ENCODE peak calls at places on chromosomes 12 and 14, in six cellular contexts. One of them, this sample, is unnamed.

GRCh38 chr12:59938190-59938962 is 342.5 kb downstream of the SLC16A7 start:
- DNase-seq in Caco-2: no peak
- DNase-seq in AG10803: no peak
- DNase-seq in keratinocyte: no peak
- DNase-seq in gastrocnemius medialis: no peak
- DNase-seq in GM06990: no peak
- DNase-seq in this sample: no peak

GRCh38 chr14:104140213-104140462 is 1.8 kb downstream of the KIF26A start:
- DNase-seq in Caco-2: no peak
- DNase-seq in AG10803: no peak
- DNase-seq in keratinocyte: no peak
- DNase-seq in gastrocnemius medialis: no peak
- DNase-seq in GM06990: no peak
- DNase-seq in this sample: no peak

GRCh38 chr12:68435816-68436215 is 103.7 kb upstream of the MDM1 start:
- DNase-seq in Caco-2: no peak
- DNase-seq in AG10803: no peak
- DNase-seq in keratinocyte: no peak
- DNase-seq in gastrocnemius medialis: no peak
- DNase-seq in GM06990: no peak
- DNase-seq in this sample: no peak

GRCh38 chr14:104827173-104828055 is 26.5 kb downstream of the ZBTB42 start:
- DNase-seq in Caco-2: peak
- DNase-seq in AG10803: peak
- DNase-seq in keratinocyte: no peak
- DNase-seq in gastrocnemius medialis: no peak
- DNase-seq in GM06990: no peak
- DNase-seq in this sample: no peak

GRCh38 chr12:25500651-25501050 is 52.4 kb downstream of the LMNTD1 start:
- DNase-seq in Caco-2: no peak
- DNase-seq in AG10803: peak
- DNase-seq in keratinocyte: no peak
- DNase-seq in gastrocnemius medialis: no peak
- DNase-seq in GM06990: no peak
- DNase-seq in this sample: no peak

GRCh38 chr12:124750149-124750656 is 113.5 kb downstream of the SCARB1 start:
- DNase-seq in Caco-2: no peak
- DNase-seq in AG10803: no peak
- DNase-seq in keratinocyte: no peak
- DNase-seq in gastrocnemius medialis: no peak
- DNase-seq in GM06990: no peak
- DNase-seq in this sample: no peak

GRCh38 chr14:104118006-104118844 is 20.2 kb upstream of the KIF26A start:
- DNase-seq in Caco-2: peak
- DNase-seq in AG10803: no peak
- DNase-seq in keratinocyte: no peak
- DNase-seq in gastrocnemius medialis: no peak
- DNase-seq in GM06990: no peak
- DNase-seq in this sample: no peak

GRCh38 chr12:79374543-79374942 is 316.2 kb downstream of the PAWR start:
- DNase-seq in Caco-2: no peak
- DNase-seq in AG10803: peak
- DNase-seq in keratinocyte: no peak
- DNase-seq in gastrocnemius medialis: no peak
- DNase-seq in GM06990: no peak
- DNase-seq in this sample: no peak

GRCh38 chr14:94850332-94851211 is 80.7 kb upstream of the GSC start:
- DNase-seq in Caco-2: no peak
- DNase-seq in AG10803: no peak
- DNase-seq in keratinocyte: no peak
- DNase-seq in gastrocnemius medialis: no peak
- DNase-seq in GM06990: no peak
- DNase-seq in this sample: no peak

GRCh38 chr14:80587096-80587724 is 354.3 kb downstream of the CEP128 start:
- DNase-seq in Caco-2: no peak
- DNase-seq in AG10803: peak
- DNase-seq in keratinocyte: no peak
- DNase-seq in gastrocnemius medialis: no peak
- DNase-seq in GM06990: peak
- DNase-seq in this sample: no peak

DNA sequence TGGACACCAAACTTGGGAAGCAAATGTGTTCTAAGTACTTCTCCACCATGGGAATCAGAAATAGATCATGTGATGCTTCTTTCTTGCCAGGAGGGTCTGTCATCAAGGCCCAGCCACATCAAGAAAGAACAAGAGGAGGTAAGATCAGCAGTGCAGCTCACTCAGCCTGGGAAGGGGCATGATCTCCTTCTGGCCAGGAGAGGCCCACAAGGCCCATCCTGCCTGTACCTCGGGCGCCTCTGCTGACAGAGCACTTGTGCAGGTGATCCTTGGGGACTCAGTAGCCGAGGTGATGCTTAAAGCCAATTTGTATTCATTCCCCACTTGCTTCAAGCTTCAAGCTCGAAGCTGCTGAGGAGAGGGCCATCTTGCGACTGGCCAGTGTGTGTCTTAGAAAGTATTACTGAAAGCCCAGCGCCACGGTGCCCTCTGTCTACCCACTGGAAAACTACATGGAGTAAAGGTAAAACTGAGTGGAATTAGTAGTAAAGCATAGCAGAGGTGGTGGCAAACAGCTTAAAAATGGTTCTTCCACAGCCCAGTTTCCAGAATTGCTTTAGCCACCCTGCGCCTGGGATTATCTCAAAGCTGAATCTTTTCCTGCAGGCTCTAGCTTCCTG is 26.2 kb downstream of the RTRAF start:
- DNase-seq in Caco-2: no peak
- DNase-seq in AG10803: no peak
- DNase-seq in keratinocyte: no peak
- DNase-seq in gastrocnemius medialis: no peak
- DNase-seq in GM06990: no peak
- DNase-seq in this sample: no peak
- TF ChIP-seq CTCF in Caco-2: peak
- TF ChIP-seq CTCF in AG10803: peak
- TF ChIP-seq CTCF in keratinocyte: peak
- TF ChIP-seq CTCF in gastrocnemius medialis: no peak
- TF ChIP-seq CTCF in GM06990: no peak
- TF ChIP-seq CTCF in this sample: peak

GRCh38 chr12:118017926-118018325 is 1.4 kb downstream of the RFC5 start:
- DNase-seq in Caco-2: no peak
- DNase-seq in AG10803: no peak
- DNase-seq in keratinocyte: no peak
- DNase-seq in gastrocnemius medialis: no peak
- DNase-seq in GM06990: no peak
- DNase-seq in this sample: no peak
- H3K4me3 ChIP-seq in Caco-2: no peak
- H3K4me3 ChIP-seq in AG10803: no peak
- H3K4me3 ChIP-seq in keratinocyte: peak
- H3K4me3 ChIP-seq in gastrocnemius medialis: no peak
- H3K4me3 ChIP-seq in GM06990: peak
- H3K4me3 ChIP-seq in this sample: no peak

GRCh38 chr14:21933681-21934080 is 260.1 kb upstream of the OR4E1 start:
- DNase-seq in Caco-2: no peak
- DNase-seq in AG10803: no peak
- DNase-seq in keratinocyte: no peak
- DNase-seq in gastrocnemius medialis: no peak
- DNase-seq in GM06990: no peak
- DNase-seq in this sample: no peak
- TF ChIP-seq CTCF in Caco-2: peak
- TF ChIP-seq CTCF in AG10803: no peak
- TF ChIP-seq CTCF in keratinocyte: no peak
- TF ChIP-seq CTCF in gastrocnemius medialis: no peak
- TF ChIP-seq CTCF in GM06990: no peak
- TF ChIP-seq CTCF in this sample: no peak

DNA sequence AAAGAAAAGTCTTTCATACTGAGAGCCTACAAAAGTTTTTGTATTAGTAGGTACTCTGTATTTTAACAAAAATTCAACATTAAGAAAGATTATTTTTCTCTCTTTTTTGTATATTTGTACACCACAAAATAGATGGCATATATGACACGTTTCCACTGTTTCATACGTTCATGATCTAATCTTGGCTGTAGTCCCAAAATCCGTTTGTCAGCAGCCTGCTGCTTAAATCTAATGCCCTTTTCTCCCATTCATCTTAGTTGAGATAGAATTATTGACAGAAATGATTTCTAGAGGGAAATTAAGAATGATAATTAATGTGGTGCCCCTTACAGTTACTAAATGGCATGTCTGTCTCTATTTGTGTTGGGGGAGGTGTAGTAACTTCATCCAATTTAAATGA is 140.7 kb upstream of the NOVA1 start:
- DNase-seq in Caco-2: no peak
- DNase-seq in AG10803: no peak
- DNase-seq in keratinocyte: no peak
- DNase-seq in gastrocnemius medialis: no peak
- DNase-seq in GM06990: no peak
- DNase-seq in this sample: no peak
- H3K4me3 ChIP-seq in Caco-2: no peak
- H3K4me3 ChIP-seq in AG10803: no peak
- H3K4me3 ChIP-seq in keratinocyte: no peak
- H3K4me3 ChIP-seq in gastrocnemius medialis: no peak
- H3K4me3 ChIP-seq in GM06990: no peak
- H3K4me3 ChIP-seq in this sample: no peak

DNA sequence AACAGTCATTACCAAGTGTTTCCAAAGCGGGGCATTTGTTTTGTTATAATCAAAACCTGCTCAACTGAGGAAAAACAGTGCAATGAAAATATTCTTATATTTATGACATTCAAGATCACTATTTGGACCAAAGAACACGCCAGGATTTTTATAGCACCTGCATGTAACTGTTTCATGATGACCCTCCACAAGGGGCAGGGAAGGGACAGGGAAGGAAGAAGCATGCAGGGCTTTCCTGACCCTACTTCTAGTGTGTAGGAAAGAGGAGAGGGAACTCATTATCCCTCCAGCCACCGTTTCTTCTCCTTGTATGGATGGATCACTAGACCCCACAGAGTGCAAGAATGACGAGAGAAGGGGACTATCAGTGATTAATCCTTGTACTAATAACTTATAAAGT is 49.4 kb downstream of the SPPL3 start:
- DNase-seq in Caco-2: no peak
- DNase-seq in AG10803: no peak
- DNase-seq in keratinocyte: no peak
- DNase-seq in gastrocnemius medialis: no peak
- DNase-seq in GM06990: no peak
- DNase-seq in this sample: no peak
- TF ChIP-seq CTCF in Caco-2: no peak
- TF ChIP-seq CTCF in AG10803: no peak
- TF ChIP-seq CTCF in keratinocyte: no peak
- TF ChIP-seq CTCF in gastrocnemius medialis: no peak
- TF ChIP-seq CTCF in GM06990: no peak
- TF ChIP-seq CTCF in this sample: no peak

GRCh38 chr14:68843471-68844209 is 50.8 kb upstream of the ZFP36L1 start:
- DNase-seq in Caco-2: peak
- DNase-seq in AG10803: peak
- DNase-seq in keratinocyte: no peak
- DNase-seq in gastrocnemius medialis: peak
- DNase-seq in GM06990: peak
- DNase-seq in this sample: peak
- H3K4me3 ChIP-seq in Caco-2: no peak
- H3K4me3 ChIP-seq in AG10803: peak
- H3K4me3 ChIP-seq in keratinocyte: no peak
- H3K4me3 ChIP-seq in gastrocnemius medialis: peak
- H3K4me3 ChIP-seq in GM06990: no peak
- H3K4me3 ChIP-seq in this sample: peak

GRCh38 chr12:43858991-43859390 is 23.1 kb downstream of the TMEM117 start:
- DNase-seq in Caco-2: no peak
- DNase-seq in AG10803: no peak
- DNase-seq in keratinocyte: no peak
- DNase-seq in gastrocnemius medialis: no peak
- DNase-seq in GM06990: no peak
- DNase-seq in this sample: no peak
- TF ChIP-seq CTCF in Caco-2: no peak
- TF ChIP-seq CTCF in AG10803: no peak
- TF ChIP-seq CTCF in keratinocyte: no peak
- TF ChIP-seq CTCF in gastrocnemius medialis: no peak
- TF ChIP-seq CTCF in GM06990: no peak
- TF ChIP-seq CTCF in this sample: no peak

GRCh38 chr12:94261781-94262180 is 113.4 kb downstream of the PLXNC1 start:
- DNase-seq in Caco-2: no peak
- DNase-seq in AG10803: no peak
- DNase-seq in keratinocyte: no peak
- DNase-seq in gastrocnemius medialis: no peak
- DNase-seq in GM06990: no peak
- DNase-seq in this sample: no peak

GRCh38 chr12:94263011-94263786 is 114.8 kb downstream of the PLXNC1 start:
- DNase-seq in Caco-2: no peak
- DNase-seq in AG10803: no peak
- DNase-seq in keratinocyte: no peak
- DNase-seq in gastrocnemius medialis: no peak
- DNase-seq in GM06990: peak
- DNase-seq in this sample: no peak

GRCh38 chr12:94263905-94264655 is 115.7 kb downstream of the PLXNC1 start:
- DNase-seq in Caco-2: no peak
- DNase-seq in AG10803: peak
- DNase-seq in keratinocyte: no peak
- DNase-seq in gastrocnemius medialis: no peak
- DNase-seq in GM06990: no peak
- DNase-seq in this sample: no peak

GRCh38 chr12:94261119-94261518 is 112.7 kb downstream of the PLXNC1 start:
- DNase-seq in Caco-2: no peak
- DNase-seq in AG10803: no peak
- DNase-seq in keratinocyte: no peak
- DNase-seq in gastrocnemius medialis: no peak
- DNase-seq in GM06990: no peak
- DNase-seq in this sample: no peak

DNA sequence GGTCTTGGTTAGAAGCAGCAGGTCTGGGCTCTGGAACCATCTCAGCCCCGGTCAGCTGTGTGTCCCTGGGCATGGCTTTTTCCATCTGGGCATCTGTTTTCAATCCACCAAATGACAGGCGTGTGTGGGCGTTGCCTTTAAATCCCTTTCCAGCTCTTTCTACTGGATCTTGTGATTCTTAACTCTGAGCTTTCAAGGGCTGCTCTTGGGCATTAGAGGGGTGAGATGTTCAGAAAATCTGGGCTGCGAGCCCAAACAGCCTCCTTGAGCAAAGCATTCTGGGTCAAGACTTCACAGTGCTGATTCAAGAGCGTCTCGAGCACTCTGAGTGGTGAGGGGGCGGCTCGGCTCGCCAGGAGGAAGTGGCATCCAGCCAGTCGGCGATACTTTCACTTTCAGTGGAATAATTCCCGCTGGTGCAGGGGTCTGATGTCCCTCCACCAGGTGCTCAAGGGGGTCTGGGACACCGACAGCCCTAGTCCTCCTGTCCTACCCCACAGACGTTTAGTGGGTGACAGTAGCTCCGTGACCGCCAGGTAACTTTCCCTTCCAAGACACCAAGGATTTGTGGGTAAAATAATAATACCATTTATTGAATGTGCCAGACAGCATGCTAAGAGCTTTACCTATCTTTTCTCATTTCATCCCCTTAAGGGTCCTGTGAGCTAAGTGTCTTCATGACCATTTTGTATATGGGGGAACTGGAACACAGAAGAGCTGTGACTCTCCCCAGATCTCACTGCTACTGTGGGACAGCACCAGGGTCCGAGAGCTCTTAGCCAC is 114.0 kb downstream of the PLXNC1 start:
- DNase-seq in Caco-2: no peak
- DNase-seq in AG10803: peak
- DNase-seq in keratinocyte: no peak
- DNase-seq in gastrocnemius medialis: peak
- DNase-seq in GM06990: peak
- DNase-seq in this sample: peak
- H3K4me3 ChIP-seq in Caco-2: no peak
- H3K4me3 ChIP-seq in AG10803: peak
- H3K4me3 ChIP-seq in keratinocyte: peak
- H3K4me3 ChIP-seq in gastrocnemius medialis: peak
- H3K4me3 ChIP-seq in GM06990: peak
- H3K4me3 ChIP-seq in this sample: peak